ENCODE peak calls at places on chromosomes 6 and 20, in ten cellular contexts. A is H1, Z is HCT116, F is prostate gland, M is spleen, D is breast epithelium, V is sigmoid colon, P is K562, W is HepG2, R is stomach. T is an unnamed sample.

GRCh38 chr6:73873081-73873480 is 177.1 kb downstream of the CD109 start:
- DNase-seq in D (no peak), M (no peak), P (no peak), Z (no peak), V (no peak), W (no peak), A (no peak), F (no peak), R (no peak), T (no peak)

GRCh38 chr6:81838724-81839425 is 86.4 kb upstream of the TENT5A start:
- DNase-seq in F (no peak), A (no peak), D (no peak), V (no peak), R (no peak), Z (no peak), W (no peak), P (no peak), M (no peak), T (no peak)

GRCh38 chr20:39751557-39752137 is 789.5 kb downstream of the DHX35 start:
- DNase-seq in A (no peak), P (no peak), W (no peak), Z (no peak), V (no peak), F (no peak), M (no peak), R (no peak), D (no peak), T (no peak)

GRCh38 chr6:73857341-73857890 is 161.4 kb downstream of the CD109 start:
- DNase-seq in F (no peak), V (no peak), W (no peak), R (no peak), P (no peak), Z (no peak), A (no peak), M (no peak), D (no peak), T (no peak)

GRCh38 chr6:167054987-167055386 is 55.8 kb downstream of the CEP43 start:
- DNase-seq in D (no peak), V (no peak), W (no peak), M (no peak), F (no peak), A (no peak), Z (no peak), R (no peak), P (no peak), T (no peak)

GRCh38 chr20:59866338-59866737 is 67.1 kb downstream of the SYCP2 start:
- DNase-seq in M (no peak), W (no peak), V (no peak), P (no peak), Z (no peak), A (no peak), R (no peak), D (no peak), F (no peak), T (no peak)

GRCh38 chr6:29726795-29727194 is 3.6 kb downstream of the HLA-F start:
- DNase-seq in Z (no peak), V (no peak), F (no peak), W (no peak), M (no peak), P (no peak), R (no peak), D (no peak), A (no peak), T (no peak)

GRCh38 chr6:168442646-168443045 is 1.7 kb downstream of the SMOC2 start:
- DNase-seq in V (no peak), P (no peak), Z (no peak), F (no peak), R (no peak), M (no peak), W (no peak), D (no peak), A (no peak), T (no peak)

GRCh38 chr6:48080227-48081009 is 30.6 kb downstream of the PTCHD4 start:
- DNase-seq in Z (no peak), A (no peak), W (peak; percentile 62), P (no peak), M (no peak), R (no peak), V (no peak), D (no peak), F (no peak), T (peak; percentile 72)

GRCh38 chr20:327946-328563 is 2.7 kb downstream of the SOX12 start:
- DNase-seq in M (peak; percentile 75), V (no peak), A (no peak), D (no peak), W (no peak), Z (no peak), F (no peak), R (no peak), P (no peak), T (peak; percentile 15)

GRCh38 chr6:158648682-158649131 is 1.1 kb upstream of the SYTL3 start:
- DNase-seq in W (no peak), M (no peak), P (no peak), R (peak; percentile 7), D (no peak), A (no peak), V (peak; percentile 13), Z (no peak), F (no peak), T (no peak)

GRCh38 chr6:113047932-113048331 is 700.8 kb downstream of the RFPL4B start:
- DNase-seq in Z (no peak), F (no peak), V (no peak), D (no peak), W (no peak), R (no peak), P (no peak), A (no peak), M (no peak), T (no peak)

GRCh38 chr20:32037929-32038328 is 14.1 kb upstream of the HCK start:
- DNase-seq in F (no peak), V (no peak), W (no peak), Z (no peak), M (no peak), P (no peak), A (no peak), D (no peak), R (no peak), T (no peak)

GRCh38 chr6:129651291-129651691 is 58.7 kb downstream of the ARHGAP18 start:
- DNase-seq in Z (no peak), P (no peak), D (no peak), V (no peak), F (no peak), A (no peak), W (peak; percentile 74), R (no peak), M (no peak), T (peak; percentile 66)

GRCh38 chr20:38880952-38881735 is 45.1 kb upstream of the FAM83D start:
- DNase-seq in M (peak; percentile 80), P (no peak), V (no peak), Z (no peak), A (no peak), R (no peak), D (no peak), F (no peak), W (no peak), T (no peak)

GRCh38 chr6:12011276-12012112 is 618 bp upstream of the HIVEP1 start:
- DNase-seq in Z (peak; percentile 91), A (peak; percentile 90), D (peak; percentile 96), W (peak; percentile 95), P (peak; percentile 98), M (peak; percentile 99), F (peak; percentile 98), R (peak; percentile 98), V (peak; percentile 99), T (peak; percentile 96)

DNA sequence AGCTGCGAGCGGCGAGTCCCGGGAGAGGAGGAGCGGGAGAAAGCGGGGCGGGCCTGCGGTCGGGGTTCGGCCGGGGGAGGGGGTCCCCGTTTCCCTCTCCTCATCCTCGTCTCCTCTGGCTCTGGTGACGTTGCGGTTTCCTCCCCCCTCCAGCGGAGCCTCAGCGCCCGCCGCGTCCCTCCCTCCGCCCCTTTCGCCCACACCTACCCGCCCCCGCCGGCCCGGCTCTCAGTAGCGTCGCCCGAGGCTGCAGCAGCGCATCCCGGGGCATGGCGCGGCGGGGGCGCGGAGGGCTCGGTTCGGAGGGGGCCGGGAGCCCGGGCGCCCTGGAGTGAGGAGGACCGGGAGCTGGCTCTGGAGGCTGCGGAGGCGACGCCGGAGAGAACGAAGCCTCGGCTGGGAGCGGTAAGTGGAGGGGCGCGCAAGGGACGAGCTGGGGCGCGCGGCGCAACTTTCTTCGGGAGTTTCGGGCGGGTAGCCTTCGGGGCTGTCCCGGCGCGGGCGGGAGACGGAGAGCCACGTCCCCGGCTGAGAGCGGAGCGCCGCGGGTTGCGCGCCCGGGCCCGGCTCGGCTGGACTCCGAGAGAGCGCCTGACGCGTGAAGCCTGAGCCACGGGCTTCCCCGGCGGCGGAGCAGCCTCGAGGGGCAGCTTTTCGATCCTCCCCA is at the start of gene DSE:
- DNase-seq in V (peak; percentile 94), P (peak; percentile 38), R (peak; percentile 67), W (no peak), M (peak; percentile 96), F (peak; percentile 70), A (peak; percentile 90), D (peak; percentile 61), Z (no peak), T (peak; percentile 81)
- TF ChIP-seq POLR2AphosphoS5 in V (peak; percentile 92), P (no peak), R (peak; percentile 74), W (no peak), M (peak; percentile 95), F (peak; percentile 54), A (no peak), D (peak; percentile 48), Z (peak; percentile 79), T (peak; percentile 55)

GRCh38 chr20:58128635-58129625 is 99.5 kb downstream of the ANKRD60 start:
- DNase-seq in P (no peak), V (no peak), R (no peak), M (no peak), D (no peak), A (no peak), Z (no peak), W (no peak), F (no peak), T (no peak)
- TF ChIP-seq POLR2AphosphoS5 in P (no peak), V (no peak), R (no peak), M (no peak), D (no peak), A (no peak), Z (no peak), W (no peak), F (no peak), T (no peak)

GRCh38 chr20:50514750-50515149 is 4.6 kb downstream of the PTPN1 start:
- DNase-seq in W (no peak), F (no peak), P (no peak), V (no peak), M (no peak), Z (no peak), D (no peak), R (no peak), A (no peak), T (no peak)
- TF ChIP-seq POLR2AphosphoS5 in W (no peak), F (no peak), P (no peak), V (no peak), M (no peak), Z (no peak), D (no peak), R (no peak), A (no peak), T (no peak)

DNA sequence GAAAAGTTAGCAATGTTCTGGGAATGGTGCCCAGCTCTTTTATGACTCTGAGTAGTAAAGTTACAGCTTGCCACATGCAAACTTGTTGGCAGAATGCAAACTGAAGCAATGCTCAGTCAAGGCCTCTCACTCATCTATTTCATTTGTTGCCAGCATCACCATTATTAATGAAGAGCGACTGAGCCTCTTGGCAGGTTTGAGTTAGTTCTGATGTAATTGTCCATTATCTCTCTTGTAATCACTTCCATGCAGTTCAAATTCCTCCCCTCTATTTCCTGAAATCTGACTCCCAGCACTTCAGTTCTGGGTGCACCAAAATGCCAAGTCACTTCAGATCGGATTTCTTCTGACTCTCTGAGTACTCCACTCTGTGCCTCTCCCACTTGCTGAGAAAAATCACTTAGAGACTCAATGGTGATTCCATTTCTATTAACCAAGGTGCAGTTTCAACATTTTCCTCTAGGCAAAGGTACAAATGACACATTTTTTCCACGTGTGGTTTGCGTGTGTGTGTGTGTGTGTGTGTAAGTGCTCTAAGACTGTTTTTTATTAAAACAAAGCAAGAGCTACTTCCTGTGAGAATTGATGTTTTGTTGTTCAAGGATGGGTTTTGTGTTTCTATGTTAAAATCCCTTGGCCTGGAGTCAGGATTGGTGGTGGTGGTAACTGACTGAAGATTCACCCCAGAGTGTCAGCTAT is 154.2 kb upstream of the STMND1 start:
- DNase-seq in R (no peak), W (peak; percentile 17), A (no peak), Z (peak; percentile 36), D (no peak), V (peak; percentile 70), F (peak; percentile 83), P (peak; percentile 35), M (no peak), T (peak; percentile 77)
- TF ChIP-seq POLR2AphosphoS5 in R (no peak), W (no peak), A (no peak), Z (peak; percentile 47), D (peak; percentile 62), V (peak; percentile 27), F (peak; percentile 87), P (no peak), M (no peak), T (no peak)